ENCODE peak calls at places on chromosomes 6 and 20, in six cellular contexts. E is ELR; O is cardiac muscle cell; I is Jurkat, Clone E6-1; D is left lung; J is NCI-H345. A is an unnamed sample.

GRCh38 chr6:144372116-144372515 is 87.0 kb downstream of the UTRN start:
- DNase-seq in J (no peak), D (no peak), I (no peak), E (no peak), O (no peak), A (no peak)

GRCh38 chr20:4041748-4042411 is 26.5 kb upstream of the RNF24 start:
- DNase-seq in J (no peak), E (peak), O (peak), I (no peak), D (peak), A (peak)

GRCh38 chr6:113405326-113406050 is 451.7 kb upstream of the MARCKS start:
- DNase-seq in E (no peak), J (no peak), I (no peak), O (no peak), D (no peak), A (peak)

GRCh38 chr6:85130743-85131142 is 319.1 kb upstream of the NT5E start:
- DNase-seq in I (no peak), O (peak), J (no peak), D (no peak), E (peak), A (no peak)

GRCh38 chr6:159837141-159837490 is 37.0 kb downstream of the PNLDC1 start:
- DNase-seq in E (no peak), I (no peak), D (no peak), J (no peak), O (peak), A (no peak)

GRCh38 chr6:14612016-14612415 is 494.4 kb downstream of the CD83 start:
- DNase-seq in D (no peak), O (peak), I (peak), E (peak), J (no peak), A (no peak)

GRCh38 chr20:48638546-48638945 is 189.3 kb downstream of the PREX1 start:
- DNase-seq in D (peak), I (no peak), O (peak), E (peak), J (no peak), A (no peak)

GRCh38 chr6:26581164-26581915 is 15.4 kb upstream of the ABT1 start:
- DNase-seq in O (no peak), E (no peak), I (no peak), D (no peak), J (no peak), A (no peak)

GRCh38 chr6:100281471-100281878 is 183.2 kb downstream of the SIM1 start:
- DNase-seq in J (no peak), E (no peak), O (peak), D (peak), I (no peak), A (peak)

GRCh38 chr20:60138263-60139127 is 180.3 kb downstream of the CDH26 start:
- DNase-seq in D (peak), I (peak), J (no peak), O (peak), E (no peak), A (no peak)

GRCh38 chr6:137166247-137167098 is 7.0 kb downstream of the IL22RA2 start:
- DNase-seq in O (no peak), I (no peak), J (no peak), D (no peak), E (no peak), A (no peak)

A was measured in NCI-H69.